ENCODE peak calls at places on chromosomes 13 and 19, in nine cellular contexts. O, Z, M, F, K, B, D, R and G are unnamed samples.

GRCh38 chr13:44667950-44668349 is 91.8 kb upstream of the TSC22D1 start:
- DNase-seq in D (peak), R (peak), Z (no peak), O (no peak), B (no peak), F (no peak), K (no peak), M (no peak), G (no peak)

GRCh38 chr19:43741075-43741840 is 13.5 kb downstream of the SMG9 start:
- DNase-seq in K (no peak), R (no peak), D (no peak), F (no peak), M (no peak), O (no peak), Z (no peak), B (no peak), G (no peak)

GRCh38 chr19:56170261-56170660 is 5.5 kb upstream of the GALP start:
- DNase-seq in F (no peak), O (no peak), R (no peak), Z (no peak), K (peak), M (no peak), B (no peak), D (peak), G (no peak)

GRCh38 chr19:37692956-37693660 is 26.5 kb downstream of the ZNF607 start:
- DNase-seq in O (no peak), K (no peak), B (no peak), Z (no peak), R (no peak), F (no peak), D (no peak), M (no peak), G (no peak)

GRCh38 chr13:96082640-96083039 is 7.3 kb upstream of the HS6ST3 start:
- DNase-seq in B (no peak), D (no peak), M (no peak), K (no peak), O (no peak), R (no peak), Z (no peak), F (no peak), G (no peak)

GRCh38 chr13:34901577-34901976 is 40.5 kb upstream of the NBEA start:
- DNase-seq in M (no peak), B (no peak), O (no peak), F (no peak), Z (no peak), K (no peak), D (no peak), R (no peak), G (no peak)

GRCh38 chr19:42269518-42270345 is 680 bp downstream of the CIC start:
- DNase-seq in F (no peak), Z (peak), O (no peak), R (no peak), M (peak), B (no peak), K (no peak), D (no peak), G (no peak)

GRCh38 chr13:28494861-28495585 is at the start of gene FLT1:
- DNase-seq in D (peak), R (peak), F (peak), M (no peak), B (no peak), O (peak), K (no peak), Z (no peak), G (peak)

GRCh38 chr13:52809310-52809769 is 39.1 kb downstream of the PCDH8 start:
- DNase-seq in B (peak), M (no peak), R (peak), D (peak), Z (peak), O (peak), F (peak), K (peak), G (peak)

GRCh38 chr19:10021446-10021845 is 8.2 kb downstream of the RDH8 start:
- DNase-seq in O (no peak), K (peak), F (no peak), R (no peak), M (no peak), B (no peak), D (no peak), Z (no peak), G (no peak)

GRCh38 chr13:113820813-113821651 is 42.8 kb downstream of the GAS6 start:
- DNase-seq in F (no peak), Z (peak), K (peak), B (peak), O (no peak), D (peak), R (no peak), M (peak), G (no peak)

GRCh38 chr13:30806784-30807183 is 71.4 kb downstream of the ALOX5AP start:
- DNase-seq in K (no peak), M (no peak), O (no peak), D (peak), R (no peak), Z (no peak), F (peak), B (no peak), G (no peak)

GRCh38 chr13:29465741-29466293 is 129.7 kb downstream of the SLC7A1 start:
- DNase-seq in O (no peak), K (no peak), F (peak), B (peak), R (no peak), Z (peak), M (no peak), D (peak), G (no peak)

GRCh38 chr19:6233827-6234511 is 45.8 kb downstream of the MLLT1 start:
- DNase-seq in D (peak), R (no peak), Z (no peak), B (no peak), K (no peak), M (no peak), F (no peak), O (no peak), G (no peak)

GRCh38 chr19:18346091-18346490 is 5.7 kb downstream of the PGPEP1 start:
- DNase-seq in Z (peak), D (no peak), O (no peak), M (no peak), B (no peak), R (no peak), F (no peak), K (no peak), G (no peak)

GRCh38 chr13:33069365-33069764 is 53.1 kb downstream of the KL start:
- DNase-seq in B (no peak), R (no peak), M (no peak), K (no peak), F (no peak), Z (peak), O (no peak), D (no peak), G (no peak)
- TF ChIP-seq CTCF in B (no peak), R (no peak), M (no peak), K (no peak), F (peak), Z (no peak), O (peak), D (peak), G (peak)

DNA sequence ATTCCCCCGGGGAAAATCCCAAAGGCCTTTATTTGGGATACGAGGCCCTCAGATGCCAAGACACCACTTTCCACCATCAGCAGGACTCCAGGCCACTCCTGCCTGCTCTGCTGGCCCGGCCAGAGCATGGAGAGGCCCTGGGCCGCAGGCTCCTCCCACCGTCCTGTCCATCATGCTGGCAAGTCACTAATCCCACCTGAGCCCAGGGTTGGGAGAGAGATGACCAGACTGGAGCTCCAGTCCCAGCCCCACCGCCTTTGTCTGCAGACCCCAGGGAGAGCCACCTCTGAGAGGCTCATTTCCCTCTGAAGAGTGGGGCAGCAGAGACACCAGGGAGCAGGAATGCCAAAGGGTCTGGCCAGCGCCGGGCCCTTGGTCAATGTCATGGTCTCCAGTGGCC is 4.6 kb downstream of the NKPD1 start:
- DNase-seq in Z (no peak), K (no peak), R (no peak), M (no peak), F (no peak), O (no peak), B (no peak), D (no peak), G (no peak)
- TF ChIP-seq CTCF in Z (no peak), K (no peak), R (no peak), M (no peak), F (no peak), O (no peak), B (no peak), D (no peak), G (no peak)

DNA sequence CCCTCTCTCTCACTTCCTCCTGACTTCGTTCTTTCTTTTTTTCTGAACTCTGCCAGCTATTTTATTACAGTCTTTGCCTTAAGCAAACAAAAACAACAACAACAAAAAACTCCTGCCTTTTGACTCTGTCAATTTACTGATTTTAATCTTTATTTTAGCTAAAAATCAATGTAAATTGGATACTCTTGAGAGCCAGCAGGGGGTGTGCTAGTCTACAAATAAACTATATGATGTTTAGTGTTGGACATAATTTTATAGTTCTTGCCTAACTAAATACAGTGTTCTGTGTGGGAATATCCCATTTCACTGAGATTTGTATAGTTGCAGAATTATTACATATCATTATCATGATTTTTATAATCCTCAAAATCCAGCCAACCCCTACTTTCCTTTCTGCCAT is 1199.9 kb upstream of the SPRY2 start:
- DNase-seq in D (no peak), K (no peak), F (peak), O (no peak), B (no peak), R (no peak), M (no peak), Z (no peak), G (no peak)
- TF ChIP-seq CTCF in D (no peak), K (peak), F (no peak), O (peak), B (no peak), R (peak), M (no peak), Z (no peak), G (peak)

GRCh38 chr13:110506396-110506795 is 55.1 kb downstream of the RAB20 start:
- DNase-seq in K (no peak), B (no peak), D (no peak), F (no peak), O (no peak), M (no peak), Z (no peak), R (no peak), G (no peak)

GRCh38 chr13:110509478-110509926 is 52.0 kb downstream of the RAB20 start:
- DNase-seq in Z (no peak), O (no peak), M (no peak), B (no peak), K (no peak), D (no peak), F (peak), R (no peak), G (no peak)

GRCh38 chr13:110506859-110507566 is 54.5 kb downstream of the RAB20 start:
- DNase-seq in R (no peak), F (peak), B (peak), D (peak), K (peak), M (no peak), O (no peak), Z (peak), G (no peak)

GRCh38 chr13:110505594-110505993 is 55.9 kb downstream of the RAB20 start:
- DNase-seq in D (no peak), M (no peak), Z (no peak), R (no peak), B (no peak), F (no peak), O (no peak), K (no peak), G (no peak)

DNA sequence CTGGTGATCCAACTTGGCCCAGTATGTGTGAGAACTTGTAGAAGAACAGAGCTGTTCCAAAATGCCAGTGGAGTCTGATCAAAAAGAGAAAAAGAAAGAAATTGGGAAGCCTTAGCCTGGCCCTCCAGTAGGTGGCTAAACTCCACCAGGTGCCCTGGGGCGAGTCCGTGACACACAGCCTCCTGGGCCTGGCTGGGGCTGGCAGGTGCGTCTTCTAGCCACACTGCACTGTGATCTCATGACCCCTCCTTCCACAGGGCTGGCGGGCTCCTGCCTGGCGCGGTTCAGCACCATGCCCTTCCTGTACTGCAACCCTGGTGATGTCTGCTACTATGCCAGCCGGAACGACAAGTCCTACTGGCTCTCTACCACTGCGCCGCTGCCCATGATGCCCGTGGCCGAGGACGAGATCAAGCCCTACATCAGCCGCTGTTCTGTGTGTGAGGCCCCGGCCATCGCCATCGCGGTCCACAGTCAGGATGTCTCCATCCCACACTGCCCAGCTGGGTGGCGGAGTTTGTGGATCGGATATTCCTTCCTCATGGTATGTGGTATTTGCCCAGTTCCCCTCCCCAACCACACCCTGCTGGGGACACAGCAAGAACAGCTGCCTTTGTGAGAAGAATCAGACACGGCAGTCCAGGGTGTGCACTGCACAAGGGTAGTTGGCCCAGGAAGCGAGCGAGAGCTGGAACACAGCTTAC is 53.7 kb downstream of the RAB20 start:
- DNase-seq in F (no peak), B (no peak), M (no peak), O (no peak), Z (peak), D (no peak), R (no peak), K (peak), G (no peak)
- TF ChIP-seq CTCF in F (peak), B (no peak), M (no peak), O (no peak), Z (no peak), D (peak), R (no peak), K (peak), G (no peak)

DNA sequence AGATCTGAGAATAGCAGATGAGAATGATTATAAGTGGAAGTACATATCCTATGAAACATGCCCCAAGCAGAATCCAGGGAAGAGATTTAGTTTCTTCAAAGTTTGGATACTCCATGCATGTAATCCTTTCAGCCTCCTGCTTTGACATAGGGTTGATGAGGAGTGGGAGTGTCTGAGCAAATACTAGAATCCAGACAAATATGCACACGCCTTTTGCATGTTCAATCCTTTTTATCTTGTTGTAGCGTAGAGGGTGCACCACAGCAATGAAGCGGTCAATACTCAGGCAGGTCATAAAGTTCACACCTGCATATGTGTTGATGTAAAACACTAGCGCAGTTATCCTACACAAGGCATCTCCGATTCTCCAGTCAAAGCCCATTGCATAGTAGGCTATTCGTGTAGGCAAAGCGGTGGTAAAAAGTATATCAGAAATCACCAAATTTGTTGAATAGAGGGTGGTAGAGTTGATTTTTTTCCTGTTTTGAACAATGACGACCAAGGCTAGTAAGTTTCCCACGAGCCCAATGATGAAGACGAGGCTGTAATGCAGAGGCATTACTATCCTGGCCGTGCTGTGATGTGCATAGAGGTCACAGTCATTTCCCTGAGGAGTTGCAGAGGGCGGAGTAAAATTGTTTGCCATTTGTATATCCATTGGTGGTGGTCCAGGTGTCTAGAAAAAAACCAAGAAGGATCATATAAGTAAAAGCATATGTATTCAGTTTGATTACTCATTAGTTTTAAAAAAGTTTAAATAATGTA is 11.5 kb downstream of the GPR183 start:
- DNase-seq in R (no peak), O (no peak), D (no peak), B (no peak), Z (no peak), K (no peak), F (no peak), M (no peak), G (no peak)
- TF ChIP-seq CTCF in R (no peak), O (no peak), D (no peak), B (no peak), Z (no peak), K (no peak), F (no peak), M (no peak), G (no peak)

DNA sequence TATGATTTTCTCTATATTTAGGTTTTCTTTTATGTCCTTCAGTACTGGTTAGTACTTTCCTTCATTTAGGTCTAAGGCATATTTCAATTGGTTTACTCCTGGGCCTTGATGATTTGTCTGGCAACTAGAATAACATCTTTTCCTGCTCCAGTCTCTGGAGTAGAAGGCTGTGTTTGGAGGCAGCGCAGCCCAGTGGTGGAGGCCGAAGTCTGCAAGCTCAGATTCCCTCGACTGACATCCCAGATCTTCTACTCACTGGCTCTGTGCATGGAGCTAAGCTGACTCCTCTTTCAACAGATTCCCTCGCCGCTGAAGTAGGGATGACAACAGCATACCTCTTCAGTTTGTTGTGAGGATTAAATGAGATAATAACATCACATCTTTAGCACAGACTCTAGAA is 141.0 kb downstream of the RAP2A start:
- DNase-seq in Z (peak), D (peak), O (peak), B (no peak), K (no peak), R (peak), M (no peak), F (peak), G (no peak)
- TF ChIP-seq CTCF in Z (no peak), D (peak), O (no peak), B (peak), K (peak), R (peak), M (no peak), F (peak), G (peak)

GRCh38 chr19:1624458-1624857 is 19.2 kb upstream of the UQCR11 start:
- DNase-seq in O (peak), R (peak), B (peak), K (no peak), D (peak), F (peak), M (no peak), Z (peak), G (no peak)
- TF ChIP-seq CTCF in O (peak), R (peak), B (peak), K (peak), D (peak), F (peak), M (peak), Z (no peak), G (peak)

DNA sequence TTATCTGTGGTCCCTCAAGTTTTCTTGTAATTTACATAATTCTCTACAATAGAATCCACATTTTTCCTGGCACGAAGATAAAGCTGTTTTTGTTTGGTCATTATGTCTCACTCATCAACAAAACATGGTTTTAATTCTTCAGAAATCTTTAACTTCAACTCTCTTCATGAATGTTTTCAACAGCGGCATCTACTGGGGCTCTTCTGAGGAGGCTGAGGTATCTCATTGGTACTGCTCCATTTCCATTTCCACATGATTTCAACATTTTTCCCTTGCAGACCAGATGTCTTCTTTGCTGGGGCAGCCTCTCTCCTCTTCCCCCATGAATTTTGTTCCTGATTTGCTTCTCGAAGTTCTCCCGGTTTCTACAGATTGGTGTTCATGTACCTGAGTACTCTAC is 5.8 kb upstream of the KBTBD7 start:
- DNase-seq in B (no peak), M (no peak), O (no peak), D (no peak), F (no peak), Z (no peak), R (no peak), K (no peak), G (no peak)
- TF ChIP-seq CTCF in B (no peak), M (no peak), O (no peak), D (no peak), F (no peak), Z (no peak), R (no peak), K (no peak), G (no peak)